ENCODE peak calls at places on chromosomes 6 and 20, in seven cellular contexts. A is GM23248, Y is neural progenitor cell, O is GM23338, D is hepatocyte, B is HCT116, E is SK-N-SH. H is an unnamed sample.

GRCh38 chr6:67885081-67886033 is 749.7 kb upstream of the ADGRB3 start:
- DNase-seq in A (no peak), Y (no peak), O (no peak), D (no peak), B (no peak), E (no peak), H (no peak)

GRCh38 chr6:110173506-110174132 is 5.9 kb downstream of the WASF1 start:
- DNase-seq in A (peak), Y (peak), O (peak), D (no peak), B (no peak), E (peak), H (no peak)

GRCh38 chr20:53940356-53940694 is 130.1 kb downstream of the BCAS1 start:
- DNase-seq in A (no peak), Y (no peak), O (no peak), D (no peak), B (no peak), E (no peak), H (no peak)

GRCh38 chr20:46638367-46639274 is 12.6 kb downstream of the SLC13A3 start:
- DNase-seq in A (no peak), Y (peak), O (peak), D (no peak), B (no peak), E (no peak), H (no peak)

GRCh38 chr6:130967502-130968469 is 95.3 kb downstream of the EPB41L2 start:
- DNase-seq in A (peak), Y (no peak), O (no peak), D (no peak), B (no peak), E (no peak), H (no peak)

GRCh38 chr6:16102208-16102607 is 26.7 kb upstream of the MYLIP start:
- DNase-seq in A (no peak), Y (peak), O (no peak), D (no peak), B (no peak), E (no peak), H (no peak)

GRCh38 chr20:8076505-8077498 is 55.3 kb upstream of the PLCB1 start:
- DNase-seq in A (no peak), Y (no peak), O (no peak), D (peak), B (no peak), E (no peak), H (no peak)

GRCh38 chr20:37388831-37389230 is 42.9 kb downstream of the SRC start:
- DNase-seq in A (no peak), Y (no peak), O (no peak), D (peak), B (no peak), E (peak), H (no peak)

GRCh38 chr6:152136449-152136825 is 329.0 kb downstream of the ESR1 start:
- DNase-seq in A (peak), Y (no peak), O (no peak), D (no peak), B (peak), E (no peak), H (no peak)

GRCh38 chr20:56460459-56460858 is 8.0 kb upstream of the RTF2 start:
- DNase-seq in A (no peak), Y (no peak), O (no peak), D (no peak), B (no peak), E (no peak), H (no peak)

GRCh38 chr6:75876152-75876551 is 127.1 kb downstream of the MYO6 start:
- DNase-seq in A (no peak), Y (no peak), O (no peak), D (no peak), B (no peak), E (no peak), H (no peak)

GRCh38 chr6:1952726-1953360 is 292.6 kb downstream of the GMDS start:
- DNase-seq in A (peak), Y (no peak), O (no peak), D (no peak), B (peak), E (no peak), H (no peak)

GRCh38 chr6:121849477-121849876 is 414.0 kb downstream of the GJA1 start:
- DNase-seq in A (peak), Y (peak), O (peak), D (peak), B (peak), E (peak), H (peak)

GRCh38 chr6:99424761-99425646 is at the start of gene PNISR:
- DNase-seq in A (peak), Y (peak), O (peak), D (peak), B (peak), E (peak), H (peak)

GRCh38 chr20:36404435-36404978 is 98.4 kb downstream of the DLGAP4 start:
- DNase-seq in A (no peak), Y (no peak), O (no peak), D (no peak), B (no peak), E (no peak), H (no peak)

GRCh38 chr20:11144114-11144513 is 470.3 kb upstream of the JAG1 start:
- DNase-seq in A (peak), Y (no peak), O (no peak), D (no peak), B (no peak), E (no peak), H (no peak)

GRCh38 chr20:47691632-47692031 is 93.6 kb downstream of the SULF2 start:
- DNase-seq in A (peak), Y (peak), O (peak), D (no peak), B (no peak), E (no peak), H (no peak)

GRCh38 chr6:127514396-127515227 is 4.5 kb downstream of the MTCL3 start:
- DNase-seq in A (peak), Y (peak), O (peak), D (peak), B (no peak), E (peak), H (no peak)
- TF ChIP-seq EZH2phosphoT487 in A (no peak), Y (no peak), O (no peak), D (peak), B (no peak), E (no peak), H (no peak)

DNA sequence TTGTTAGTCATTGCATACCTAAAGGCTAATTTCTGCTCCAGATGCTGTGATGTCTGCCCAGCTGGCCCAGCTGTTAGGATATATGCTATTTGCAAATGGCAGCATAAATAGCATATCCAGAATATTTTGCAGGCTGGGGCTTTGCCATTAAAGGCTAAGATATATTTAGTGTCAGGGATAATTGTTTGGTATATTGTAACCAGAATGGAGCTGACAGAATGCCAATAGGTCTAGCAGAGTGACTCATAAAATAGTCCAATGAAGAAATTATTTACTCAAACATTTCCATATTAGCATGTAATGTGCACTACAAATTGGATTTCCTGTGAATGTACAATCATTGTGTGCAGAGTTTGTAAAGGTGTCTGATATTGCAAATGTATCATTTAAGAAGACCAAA is 584.1 kb upstream of the FLRT3 start:
- DNase-seq in A (peak), Y (no peak), O (no peak), D (no peak), B (no peak), E (no peak), H (no peak)
- TF ChIP-seq EZH2phosphoT487 in A (no peak), Y (no peak), O (no peak), D (no peak), B (no peak), E (no peak), H (no peak)

GRCh38 chr6:24969343-24969860 is 33.6 kb upstream of the RIPOR2 start:
- DNase-seq in A (no peak), Y (no peak), O (no peak), D (no peak), B (no peak), E (no peak), H (no peak)
- TF ChIP-seq EZH2phosphoT487 in A (no peak), Y (no peak), O (no peak), D (no peak), B (no peak), E (no peak), H (no peak)

GRCh38 chr6:108874470-108875160 is 26.4 kb downstream of the ARMC2 start:
- DNase-seq in A (peak), Y (no peak), O (no peak), D (peak), B (no peak), E (no peak), H (no peak)

GRCh38 chr6:108878942-108879341 is 30.7 kb downstream of the ARMC2 start:
- DNase-seq in A (no peak), Y (no peak), O (no peak), D (no peak), B (no peak), E (no peak), H (no peak)

GRCh38 chr6:108875161-108875555 is 26.9 kb downstream of the ARMC2 start:
- DNase-seq in A (no peak), Y (no peak), O (no peak), D (no peak), B (no peak), E (no peak), H (no peak)

GRCh38 chr6:108873971-108874370 is 25.7 kb downstream of the ARMC2 start:
- DNase-seq in A (no peak), Y (no peak), O (no peak), D (no peak), B (no peak), E (no peak), H (no peak)

GRCh38 chr6:108876929-108877775 is 28.9 kb downstream of the ARMC2 start:
- DNase-seq in A (peak), Y (no peak), O (no peak), D (no peak), B (no peak), E (no peak), H (no peak)
- TF ChIP-seq EZH2phosphoT487 in A (no peak), Y (no peak), O (no peak), D (no peak), B (no peak), E (no peak), H (no peak)

GRCh38 chr6:166045173-166045957 is 122.3 kb downstream of the TBXT start:
- DNase-seq in A (peak), Y (no peak), O (no peak), D (no peak), B (no peak), E (no peak), H (no peak)

GRCh38 chr6:166046982-166047381 is 120.7 kb downstream of the TBXT start:
- DNase-seq in A (no peak), Y (no peak), O (no peak), D (no peak), B (no peak), E (no peak), H (no peak)

GRCh38 chr6:166046232-166046631 is 121.4 kb downstream of the TBXT start:
- DNase-seq in A (peak), Y (no peak), O (no peak), D (no peak), B (no peak), E (no peak), H (no peak)

GRCh38 chr6:166052837-166053236 is 114.8 kb downstream of the TBXT start:
- DNase-seq in A (no peak), Y (no peak), O (no peak), D (no peak), B (no peak), E (no peak), H (no peak)

GRCh38 chr6:166050559-166050958 is 117.1 kb downstream of the TBXT start:
- DNase-seq in A (no peak), Y (peak), O (peak), D (no peak), B (no peak), E (no peak), H (no peak)
- TF ChIP-seq EZH2phosphoT487 in A (no peak), Y (no peak), O (no peak), D (no peak), B (no peak), E (no peak), H (no peak)

GRCh38 chr20:33671573-33672288 is 2.5 kb downstream of the NECAB3 start:
- DNase-seq in A (no peak), Y (no peak), O (no peak), D (no peak), B (no peak), E (no peak), H (no peak)
- TF ChIP-seq EZH2phosphoT487 in A (no peak), Y (no peak), O (no peak), D (no peak), B (no peak), E (no peak), H (no peak)

DNA sequence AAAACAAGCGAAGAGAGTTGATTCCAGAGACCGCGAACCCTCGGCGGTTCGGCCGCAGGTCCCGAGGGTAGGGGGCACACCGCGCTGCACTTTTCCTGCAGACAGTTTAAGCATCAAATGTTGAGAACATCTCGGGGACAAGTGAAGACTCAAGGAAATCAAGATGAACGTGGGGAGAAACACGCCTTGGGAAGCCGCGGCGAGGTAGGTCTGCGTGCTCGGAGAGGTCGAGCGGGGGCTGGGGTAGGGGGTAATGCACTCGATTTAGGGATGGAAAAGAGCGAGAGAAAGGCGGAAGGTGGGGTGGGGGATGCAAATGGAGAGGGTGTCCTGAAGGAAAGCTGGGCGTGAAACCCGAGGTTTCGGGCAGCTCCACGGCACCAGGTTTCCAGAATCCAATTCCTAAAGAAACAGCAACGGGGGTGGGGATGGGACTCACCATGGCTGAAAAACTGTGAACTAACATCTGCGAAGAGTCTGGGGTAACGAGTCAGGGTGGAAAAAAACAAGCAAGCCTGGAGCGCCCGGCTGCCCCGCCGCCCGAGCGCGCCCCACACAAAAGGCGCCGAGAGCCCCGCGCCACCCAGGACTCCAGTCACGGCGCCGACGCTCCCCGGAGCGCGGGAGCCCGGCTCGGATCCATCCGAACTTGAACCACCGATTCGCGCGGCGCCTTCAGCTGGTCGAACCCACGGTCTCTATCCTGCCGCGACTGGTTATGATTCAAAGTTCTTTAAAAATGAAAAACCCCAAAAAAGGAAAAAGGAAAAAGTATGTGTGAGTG is 3.6 kb downstream of the TFAP2A start:
- DNase-seq in A (peak), Y (peak), O (peak), D (no peak), B (no peak), E (no peak), H (no peak)
- TF ChIP-seq EZH2phosphoT487 in A (no peak), Y (peak), O (peak), D (peak), B (no peak), E (peak), H (no peak)